ENCODE peak calls at places on chromosome 6, in seven cellular contexts. One of them, this sample, is unnamed.
A peak's percentile ranks its signal among the peaks of the same experiment; 100 is the strongest.

GRCh38 chr6:44761046-44761445 is 373.5 kb downstream of the CDC5L start:
- DNase-seq in IMR-90: no peak
- DNase-seq in EL: no peak
- DNase-seq in left colon: no peak
- DNase-seq in fibroblast of the conjunctiva: no peak
- DNase-seq in body of pancreas: no peak
- DNase-seq in AG08396: no peak
- DNase-seq in this sample: no peak

GRCh38 chr6:7673063-7673536 is 52.8 kb upstream of the BMP6 start:
- DNase-seq in IMR-90: peak; percentile 5
- DNase-seq in EL: peak; percentile 53
- DNase-seq in left colon: peak; percentile 48
- DNase-seq in fibroblast of the conjunctiva: peak; percentile 46
- DNase-seq in body of pancreas: no peak
- DNase-seq in AG08396: peak; percentile 29
- DNase-seq in this sample: peak; percentile 9

GRCh38 chr6:11229267-11230043 is 3.0 kb downstream of the NEDD9 start:
- DNase-seq in IMR-90: no peak
- DNase-seq in EL: peak; percentile 36
- DNase-seq in left colon: no peak
- DNase-seq in fibroblast of the conjunctiva: no peak
- DNase-seq in body of pancreas: no peak
- DNase-seq in AG08396: no peak
- DNase-seq in this sample: peak; percentile 16

GRCh38 chr6:52663120-52663934 is 7.6 kb upstream of the TMEM14A start:
- DNase-seq in IMR-90: peak; percentile 80
- DNase-seq in EL: peak; percentile 82
- DNase-seq in left colon: no peak
- DNase-seq in fibroblast of the conjunctiva: peak; percentile 78
- DNase-seq in body of pancreas: peak; percentile 65
- DNase-seq in AG08396: peak; percentile 73
- DNase-seq in this sample: peak; percentile 80

GRCh38 chr6:70150521-70150920 is 152.4 kb downstream of the COL9A1 start:
- DNase-seq in IMR-90: no peak
- DNase-seq in EL: no peak
- DNase-seq in left colon: no peak
- DNase-seq in fibroblast of the conjunctiva: no peak
- DNase-seq in body of pancreas: no peak
- DNase-seq in AG08396: no peak
- DNase-seq in this sample: peak; percentile 85

GRCh38 chr6:92587521-92587920 is 831.8 kb downstream of the EPHA7 start:
- DNase-seq in IMR-90: no peak
- DNase-seq in EL: no peak
- DNase-seq in left colon: no peak
- DNase-seq in fibroblast of the conjunctiva: no peak
- DNase-seq in body of pancreas: no peak
- DNase-seq in AG08396: no peak
- DNase-seq in this sample: no peak

GRCh38 chr6:12014027-12014872 is 2.1 kb downstream of the HIVEP1 start:
- DNase-seq in IMR-90: peak; percentile 90
- DNase-seq in EL: peak; percentile 86
- DNase-seq in left colon: no peak
- DNase-seq in fibroblast of the conjunctiva: peak; percentile 17
- DNase-seq in body of pancreas: no peak
- DNase-seq in AG08396: peak; percentile 55
- DNase-seq in this sample: no peak

GRCh38 chr6:11536795-11537194 is 754 bp upstream of the TMEM170B start:
- DNase-seq in IMR-90: no peak
- DNase-seq in EL: no peak
- DNase-seq in left colon: no peak
- DNase-seq in fibroblast of the conjunctiva: no peak
- DNase-seq in body of pancreas: peak; percentile 24
- DNase-seq in AG08396: peak; percentile 5
- DNase-seq in this sample: peak; percentile 51

GRCh38 chr6:108288742-108289141 is 6.1 kb upstream of the AFG1L start:
- DNase-seq in IMR-90: no peak
- DNase-seq in EL: no peak
- DNase-seq in left colon: no peak
- DNase-seq in fibroblast of the conjunctiva: no peak
- DNase-seq in body of pancreas: no peak
- DNase-seq in AG08396: no peak
- DNase-seq in this sample: no peak

GRCh38 chr6:36442671-36443497 is at the start of the genes KCTD20 and PXT1:
- DNase-seq in IMR-90: peak; percentile 88
- DNase-seq in EL: peak; percentile 89
- DNase-seq in left colon: peak; percentile 90
- DNase-seq in fibroblast of the conjunctiva: peak; percentile 59
- DNase-seq in body of pancreas: peak; percentile 87
- DNase-seq in AG08396: peak; percentile 92
- DNase-seq in this sample: peak; percentile 93

GRCh38 chr6:155157101-155157500 is 106.7 kb upstream of the CLDN20 start:
- DNase-seq in IMR-90: no peak
- DNase-seq in EL: no peak
- DNase-seq in left colon: no peak
- DNase-seq in fibroblast of the conjunctiva: no peak
- DNase-seq in body of pancreas: no peak
- DNase-seq in AG08396: no peak
- DNase-seq in this sample: no peak

GRCh38 chr6:94323853-94324252 is 904.5 kb upstream of the EPHA7 start:
- DNase-seq in IMR-90: no peak
- DNase-seq in EL: no peak
- DNase-seq in left colon: no peak
- DNase-seq in fibroblast of the conjunctiva: no peak
- DNase-seq in body of pancreas: no peak
- DNase-seq in AG08396: no peak
- DNase-seq in this sample: peak; percentile 50

GRCh38 chr6:135465307-135465706 is 32.2 kb downstream of the AHI1 start:
- DNase-seq in IMR-90: no peak
- DNase-seq in EL: no peak
- DNase-seq in left colon: no peak
- DNase-seq in fibroblast of the conjunctiva: no peak
- DNase-seq in body of pancreas: no peak
- DNase-seq in AG08396: no peak
- DNase-seq in this sample: no peak

GRCh38 chr6:142395768-142396231 is 94.0 kb downstream of the ADGRG6 start:
- DNase-seq in IMR-90: peak; percentile 31
- DNase-seq in EL: no peak
- DNase-seq in left colon: no peak
- DNase-seq in fibroblast of the conjunctiva: no peak
- DNase-seq in body of pancreas: no peak
- DNase-seq in AG08396: no peak
- DNase-seq in this sample: no peak

GRCh38 chr6:160790028-160790792 is 88.2 kb downstream of the PLG start:
- DNase-seq in IMR-90: no peak
- DNase-seq in EL: no peak
- DNase-seq in left colon: no peak
- DNase-seq in fibroblast of the conjunctiva: no peak
- DNase-seq in body of pancreas: no peak
- DNase-seq in AG08396: no peak
- DNase-seq in this sample: no peak

GRCh38 chr6:36129889-36130671 is at the start of gene MAPK13:
- DNase-seq in IMR-90: peak; percentile 40
- DNase-seq in EL: no peak
- DNase-seq in left colon: peak; percentile 52
- DNase-seq in fibroblast of the conjunctiva: no peak
- DNase-seq in body of pancreas: peak; percentile 64
- DNase-seq in AG08396: no peak
- DNase-seq in this sample: no peak

GRCh38 chr6:79231101-79231500 is 3.4 kb downstream of the HMGN3 start:
- DNase-seq in IMR-90: no peak
- DNase-seq in EL: no peak
- DNase-seq in left colon: no peak
- DNase-seq in fibroblast of the conjunctiva: no peak
- DNase-seq in body of pancreas: no peak
- DNase-seq in AG08396: no peak
- DNase-seq in this sample: no peak

GRCh38 chr6:96223695-96224094 is 207.9 kb downstream of the FUT9 start:
- DNase-seq in IMR-90: no peak
- DNase-seq in EL: no peak
- DNase-seq in left colon: no peak
- DNase-seq in fibroblast of the conjunctiva: no peak
- DNase-seq in body of pancreas: no peak
- DNase-seq in AG08396: no peak
- DNase-seq in this sample: no peak

GRCh38 chr6:157514659-157515496 is 133.9 kb downstream of the ZDHHC14 start:
- DNase-seq in IMR-90: peak; percentile 69
- DNase-seq in EL: peak; percentile 89
- DNase-seq in left colon: no peak
- DNase-seq in fibroblast of the conjunctiva: no peak
- DNase-seq in body of pancreas: no peak
- DNase-seq in AG08396: peak; percentile 75
- DNase-seq in this sample: no peak

GRCh38 chr6:132964868-132965382 is 150.6 kb downstream of the RPS12 start:
- DNase-seq in IMR-90: peak; percentile 18
- DNase-seq in EL: no peak
- DNase-seq in left colon: no peak
- DNase-seq in fibroblast of the conjunctiva: peak; percentile 18
- DNase-seq in body of pancreas: no peak
- DNase-seq in AG08396: no peak
- DNase-seq in this sample: no peak

GRCh38 chr6:33298773-33299236 is at the start of gene RGL2:
- DNase-seq in IMR-90: peak; percentile 33
- DNase-seq in EL: peak; percentile 72
- DNase-seq in left colon: peak; percentile 85
- DNase-seq in fibroblast of the conjunctiva: no peak
- DNase-seq in body of pancreas: peak; percentile 82
- DNase-seq in AG08396: peak; percentile 62
- DNase-seq in this sample: peak; percentile 76

GRCh38 chr6:83430606-83431544 is at the start of gene ME1:
- DNase-seq in IMR-90: peak; percentile 86
- DNase-seq in EL: peak; percentile 92
- DNase-seq in left colon: peak; percentile 91
- DNase-seq in fibroblast of the conjunctiva: peak; percentile 75
- DNase-seq in body of pancreas: peak; percentile 75
- DNase-seq in AG08396: peak; percentile 92
- DNase-seq in this sample: peak; percentile 76

GRCh38 chr6:134520181-134521115 is 202.5 kb upstream of the SGK1 start:
- DNase-seq in IMR-90: peak; percentile 67
- DNase-seq in EL: no peak
- DNase-seq in left colon: no peak
- DNase-seq in fibroblast of the conjunctiva: no peak
- DNase-seq in body of pancreas: no peak
- DNase-seq in AG08396: no peak
- DNase-seq in this sample: no peak

GRCh38 chr6:148523051-148523450 is 180.4 kb downstream of the SASH1 start:
- DNase-seq in IMR-90: peak; percentile 93
- DNase-seq in EL: peak; percentile 97
- DNase-seq in left colon: no peak
- DNase-seq in fibroblast of the conjunctiva: peak; percentile 43
- DNase-seq in body of pancreas: no peak
- DNase-seq in AG08396: no peak
- DNase-seq in this sample: no peak

GRCh38 chr6:108958900-108959770 is 110.9 kb downstream of the ARMC2 start:
- DNase-seq in IMR-90: no peak
- DNase-seq in EL: no peak
- DNase-seq in left colon: no peak
- DNase-seq in fibroblast of the conjunctiva: no peak
- DNase-seq in body of pancreas: no peak
- DNase-seq in AG08396: no peak
- DNase-seq in this sample: no peak

GRCh38 chr6:57173056-57173885 is 1.1 kb downstream of the BAG2 start:
- DNase-seq in IMR-90: peak; percentile 24
- DNase-seq in EL: peak; percentile 54
- DNase-seq in left colon: no peak
- DNase-seq in fibroblast of the conjunctiva: no peak
- DNase-seq in body of pancreas: no peak
- DNase-seq in AG08396: peak; percentile 27
- DNase-seq in this sample: peak; percentile 56

GRCh38 chr6:24744911-24745310 is 26.0 kb upstream of the C6orf62 start:
- DNase-seq in IMR-90: no peak
- DNase-seq in EL: no peak
- DNase-seq in left colon: no peak
- DNase-seq in fibroblast of the conjunctiva: no peak
- DNase-seq in body of pancreas: no peak
- DNase-seq in AG08396: no peak
- DNase-seq in this sample: no peak

GRCh38 chr6:296151-297122 is 4.2 kb downstream of the DUSP22 start:
- DNase-seq in IMR-90: no peak
- DNase-seq in EL: no peak
- DNase-seq in left colon: no peak
- DNase-seq in fibroblast of the conjunctiva: no peak
- DNase-seq in body of pancreas: no peak
- DNase-seq in AG08396: no peak
- DNase-seq in this sample: no peak

GRCh38 chr6:126723541-126724170 is 383.7 kb downstream of the CENPW start:
- DNase-seq in IMR-90: no peak
- DNase-seq in EL: no peak
- DNase-seq in left colon: no peak
- DNase-seq in fibroblast of the conjunctiva: no peak
- DNase-seq in body of pancreas: no peak
- DNase-seq in AG08396: no peak
- DNase-seq in this sample: no peak

GRCh38 chr6:11413728-11414127 is 123.8 kb upstream of the TMEM170B start:
- DNase-seq in IMR-90: peak; percentile 55
- DNase-seq in EL: peak; percentile 63
- DNase-seq in left colon: no peak
- DNase-seq in fibroblast of the conjunctiva: no peak
- DNase-seq in body of pancreas: no peak
- DNase-seq in AG08396: peak; percentile 60
- DNase-seq in this sample: no peak